ENCODE peak calls at places on chromosomes 7 and 10, in nine cellular contexts. One of them, this sample, is unnamed.

GRCh38 chr10:47406870-47407648 is 23.0 kb upstream of the ZNF488 start:
- DNase-seq in progenitor cell of endocrine pancreas: no peak
- DNase-seq in kidney: peak; percentile 64
- DNase-seq in upper lobe of left lung: no peak
- DNase-seq in esophagus squamous epithelium: no peak
- DNase-seq in GM10248: no peak
- DNase-seq in lower leg skin: no peak
- DNase-seq in Peyer's patch: no peak
- DNase-seq in fibroblast of pulmonary artery: peak; percentile 62
- DNase-seq in this sample: no peak

GRCh38 chr7:132098337-132098736 is 477.9 kb downstream of the PLXNA4 start:
- DNase-seq in progenitor cell of endocrine pancreas: no peak
- DNase-seq in lower leg skin: no peak
- DNase-seq in GM10248: no peak
- DNase-seq in Peyer's patch: no peak
- DNase-seq in kidney: no peak
- DNase-seq in upper lobe of left lung: no peak
- DNase-seq in fibroblast of pulmonary artery: no peak
- DNase-seq in esophagus squamous epithelium: no peak
- DNase-seq in this sample: no peak

GRCh38 chr10:78332013-78332412 is 298.4 kb downstream of the RPS24 start:
- DNase-seq in upper lobe of left lung: no peak
- DNase-seq in kidney: no peak
- DNase-seq in esophagus squamous epithelium: no peak
- DNase-seq in progenitor cell of endocrine pancreas: no peak
- DNase-seq in Peyer's patch: no peak
- DNase-seq in GM10248: no peak
- DNase-seq in fibroblast of pulmonary artery: no peak
- DNase-seq in lower leg skin: no peak
- DNase-seq in this sample: no peak

GRCh38 chr10:22824984-22825383 is 102.9 kb upstream of the ARMC3 start:
- DNase-seq in fibroblast of pulmonary artery: peak; percentile 44
- DNase-seq in GM10248: no peak
- DNase-seq in kidney: no peak
- DNase-seq in upper lobe of left lung: no peak
- DNase-seq in progenitor cell of endocrine pancreas: no peak
- DNase-seq in Peyer's patch: no peak
- DNase-seq in lower leg skin: no peak
- DNase-seq in esophagus squamous epithelium: no peak
- DNase-seq in this sample: no peak

GRCh38 chr7:155333346-155334234 is 35.9 kb downstream of the INSIG1 start:
- DNase-seq in fibroblast of pulmonary artery: no peak
- DNase-seq in Peyer's patch: no peak
- DNase-seq in kidney: no peak
- DNase-seq in lower leg skin: no peak
- DNase-seq in progenitor cell of endocrine pancreas: no peak
- DNase-seq in upper lobe of left lung: no peak
- DNase-seq in GM10248: no peak
- DNase-seq in esophagus squamous epithelium: no peak
- DNase-seq in this sample: no peak

GRCh38 chr7:109476409-109476808 is 906.7 kb downstream of the DNAJB9 start:
- DNase-seq in kidney: no peak
- DNase-seq in fibroblast of pulmonary artery: no peak
- DNase-seq in lower leg skin: no peak
- DNase-seq in upper lobe of left lung: no peak
- DNase-seq in Peyer's patch: no peak
- DNase-seq in GM10248: no peak
- DNase-seq in esophagus squamous epithelium: no peak
- DNase-seq in progenitor cell of endocrine pancreas: no peak
- DNase-seq in this sample: no peak

GRCh38 chr7:22900784-22901183 is 78.1 kb upstream of the TOMM7 start:
- DNase-seq in lower leg skin: no peak
- DNase-seq in GM10248: no peak
- DNase-seq in kidney: no peak
- DNase-seq in upper lobe of left lung: no peak
- DNase-seq in progenitor cell of endocrine pancreas: no peak
- DNase-seq in Peyer's patch: no peak
- DNase-seq in fibroblast of pulmonary artery: no peak
- DNase-seq in esophagus squamous epithelium: no peak
- DNase-seq in this sample: no peak

GRCh38 chr10:87991946-87992345 is 128.5 kb downstream of the PTEN start:
- DNase-seq in esophagus squamous epithelium: no peak
- DNase-seq in progenitor cell of endocrine pancreas: no peak
- DNase-seq in lower leg skin: no peak
- DNase-seq in fibroblast of pulmonary artery: peak; percentile 36
- DNase-seq in kidney: no peak
- DNase-seq in GM10248: no peak
- DNase-seq in Peyer's patch: no peak
- DNase-seq in upper lobe of left lung: peak; percentile 50
- DNase-seq in this sample: no peak

GRCh38 chr7:151272877-151273276 is 24.4 kb upstream of the SMARCD3 start:
- DNase-seq in upper lobe of left lung: peak; percentile 37
- DNase-seq in fibroblast of pulmonary artery: no peak
- DNase-seq in Peyer's patch: no peak
- DNase-seq in GM10248: no peak
- DNase-seq in esophagus squamous epithelium: no peak
- DNase-seq in progenitor cell of endocrine pancreas: no peak
- DNase-seq in kidney: no peak
- DNase-seq in lower leg skin: no peak
- DNase-seq in this sample: no peak

GRCh38 chr7:124033093-124033806 is 383 bp upstream of the TMEM229A start:
- DNase-seq in upper lobe of left lung: peak; percentile 84
- DNase-seq in fibroblast of pulmonary artery: peak; percentile 8
- DNase-seq in GM10248: peak; percentile 13
- DNase-seq in lower leg skin: no peak
- DNase-seq in kidney: peak; percentile 74
- DNase-seq in Peyer's patch: no peak
- DNase-seq in esophagus squamous epithelium: no peak
- DNase-seq in progenitor cell of endocrine pancreas: peak; percentile 29
- DNase-seq in this sample: peak; percentile 59

GRCh38 chr7:55065511-55066229 is 46.9 kb downstream of the EGFR start:
- DNase-seq in esophagus squamous epithelium: no peak
- DNase-seq in Peyer's patch: no peak
- DNase-seq in kidney: no peak
- DNase-seq in upper lobe of left lung: no peak
- DNase-seq in lower leg skin: no peak
- DNase-seq in GM10248: no peak
- DNase-seq in fibroblast of pulmonary artery: peak; percentile 90
- DNase-seq in progenitor cell of endocrine pancreas: no peak
- DNase-seq in this sample: no peak
- TF ChIP-seq CTCF in esophagus squamous epithelium: no peak
- TF ChIP-seq CTCF in Peyer's patch: no peak
- TF ChIP-seq CTCF in kidney: no peak
- TF ChIP-seq CTCF in upper lobe of left lung: no peak
- TF ChIP-seq CTCF in lower leg skin: no peak
- TF ChIP-seq CTCF in GM10248: no peak
- TF ChIP-seq CTCF in fibroblast of pulmonary artery: peak; percentile 29
- TF ChIP-seq CTCF in progenitor cell of endocrine pancreas: no peak
- TF ChIP-seq CTCF in this sample: no peak

GRCh38 chr7:46127805-46128204 is 206.7 kb upstream of the IGFBP3 start:
- DNase-seq in fibroblast of pulmonary artery: no peak
- DNase-seq in esophagus squamous epithelium: no peak
- DNase-seq in lower leg skin: no peak
- DNase-seq in Peyer's patch: no peak
- DNase-seq in progenitor cell of endocrine pancreas: no peak
- DNase-seq in kidney: no peak
- DNase-seq in upper lobe of left lung: no peak
- DNase-seq in GM10248: no peak
- DNase-seq in this sample: no peak
- TF ChIP-seq CTCF in fibroblast of pulmonary artery: no peak
- TF ChIP-seq CTCF in esophagus squamous epithelium: no peak
- TF ChIP-seq CTCF in lower leg skin: no peak
- TF ChIP-seq CTCF in Peyer's patch: no peak
- TF ChIP-seq CTCF in progenitor cell of endocrine pancreas: no peak
- TF ChIP-seq CTCF in kidney: no peak
- TF ChIP-seq CTCF in upper lobe of left lung: no peak
- TF ChIP-seq CTCF in GM10248: no peak
- TF ChIP-seq CTCF in this sample: no peak

DNA sequence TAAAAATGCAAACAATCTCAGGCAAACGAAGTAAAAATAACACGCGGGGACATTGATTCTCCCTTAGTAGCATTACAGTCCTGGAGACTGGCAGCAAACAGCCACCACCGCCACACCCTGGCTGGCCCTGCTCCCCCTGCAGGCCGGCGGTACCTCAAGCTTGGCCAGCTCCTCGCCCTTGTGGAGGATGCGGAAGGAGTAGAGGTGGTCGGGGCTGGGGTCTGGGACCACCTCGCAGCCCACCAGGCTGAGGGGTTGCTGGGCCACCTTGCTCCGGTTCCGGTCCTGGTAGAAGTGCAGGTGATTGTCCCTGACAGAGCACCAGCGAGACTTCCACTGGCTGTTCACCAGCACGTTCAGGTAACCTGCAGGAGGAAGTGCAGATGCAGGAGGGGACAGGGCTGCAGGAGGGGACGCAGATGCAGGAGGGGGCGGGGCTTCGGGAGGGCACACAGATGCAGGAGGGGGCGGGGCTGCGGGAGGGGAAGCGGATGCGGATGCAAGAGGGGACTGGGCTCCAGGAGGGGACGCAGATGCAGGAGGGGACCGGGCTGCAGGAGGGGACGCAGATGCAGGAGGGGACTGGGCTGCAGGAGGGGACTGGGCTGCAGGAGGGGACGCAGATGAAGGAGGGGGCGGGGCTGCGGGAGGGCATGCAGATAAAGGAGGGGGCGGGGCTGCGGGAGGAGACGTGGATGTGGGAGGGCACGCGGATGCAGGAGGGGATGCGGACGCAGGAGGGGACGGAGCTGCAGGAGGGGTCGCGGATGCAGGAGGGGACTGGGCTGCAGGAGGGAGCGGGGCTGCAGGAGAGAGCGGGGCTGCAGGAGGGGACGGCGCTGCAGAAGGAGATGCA is 65.7 kb downstream of the VWA2 start:
- DNase-seq in GM10248: peak; percentile 62
- DNase-seq in progenitor cell of endocrine pancreas: peak; percentile 59
- DNase-seq in kidney: peak; percentile 86
- DNase-seq in Peyer's patch: peak; percentile 96
- DNase-seq in fibroblast of pulmonary artery: no peak
- DNase-seq in lower leg skin: no peak
- DNase-seq in esophagus squamous epithelium: peak; percentile 17
- DNase-seq in upper lobe of left lung: peak; percentile 86
- DNase-seq in this sample: no peak
- TF ChIP-seq CTCF in GM10248: peak; percentile 72
- TF ChIP-seq CTCF in progenitor cell of endocrine pancreas: peak; percentile 65
- TF ChIP-seq CTCF in kidney: peak; percentile 41
- TF ChIP-seq CTCF in Peyer's patch: peak; percentile 59
- TF ChIP-seq CTCF in fibroblast of pulmonary artery: peak; percentile 56
- TF ChIP-seq CTCF in lower leg skin: no peak
- TF ChIP-seq CTCF in esophagus squamous epithelium: no peak
- TF ChIP-seq CTCF in upper lobe of left lung: peak; percentile 58
- TF ChIP-seq CTCF in this sample: no peak

GRCh38 chr7:157519798-157520244 is 183.0 kb downstream of the DNAJB6 start:
- DNase-seq in GM10248: no peak
- DNase-seq in esophagus squamous epithelium: no peak
- DNase-seq in fibroblast of pulmonary artery: no peak
- DNase-seq in progenitor cell of endocrine pancreas: peak; percentile 3
- DNase-seq in kidney: no peak
- DNase-seq in lower leg skin: no peak
- DNase-seq in Peyer's patch: no peak
- DNase-seq in upper lobe of left lung: peak; percentile 46
- DNase-seq in this sample: no peak
- TF ChIP-seq CTCF in GM10248: no peak
- TF ChIP-seq CTCF in esophagus squamous epithelium: no peak
- TF ChIP-seq CTCF in fibroblast of pulmonary artery: no peak
- TF ChIP-seq CTCF in progenitor cell of endocrine pancreas: no peak
- TF ChIP-seq CTCF in kidney: no peak
- TF ChIP-seq CTCF in lower leg skin: no peak
- TF ChIP-seq CTCF in Peyer's patch: no peak
- TF ChIP-seq CTCF in upper lobe of left lung: no peak
- TF ChIP-seq CTCF in this sample: no peak

DNA sequence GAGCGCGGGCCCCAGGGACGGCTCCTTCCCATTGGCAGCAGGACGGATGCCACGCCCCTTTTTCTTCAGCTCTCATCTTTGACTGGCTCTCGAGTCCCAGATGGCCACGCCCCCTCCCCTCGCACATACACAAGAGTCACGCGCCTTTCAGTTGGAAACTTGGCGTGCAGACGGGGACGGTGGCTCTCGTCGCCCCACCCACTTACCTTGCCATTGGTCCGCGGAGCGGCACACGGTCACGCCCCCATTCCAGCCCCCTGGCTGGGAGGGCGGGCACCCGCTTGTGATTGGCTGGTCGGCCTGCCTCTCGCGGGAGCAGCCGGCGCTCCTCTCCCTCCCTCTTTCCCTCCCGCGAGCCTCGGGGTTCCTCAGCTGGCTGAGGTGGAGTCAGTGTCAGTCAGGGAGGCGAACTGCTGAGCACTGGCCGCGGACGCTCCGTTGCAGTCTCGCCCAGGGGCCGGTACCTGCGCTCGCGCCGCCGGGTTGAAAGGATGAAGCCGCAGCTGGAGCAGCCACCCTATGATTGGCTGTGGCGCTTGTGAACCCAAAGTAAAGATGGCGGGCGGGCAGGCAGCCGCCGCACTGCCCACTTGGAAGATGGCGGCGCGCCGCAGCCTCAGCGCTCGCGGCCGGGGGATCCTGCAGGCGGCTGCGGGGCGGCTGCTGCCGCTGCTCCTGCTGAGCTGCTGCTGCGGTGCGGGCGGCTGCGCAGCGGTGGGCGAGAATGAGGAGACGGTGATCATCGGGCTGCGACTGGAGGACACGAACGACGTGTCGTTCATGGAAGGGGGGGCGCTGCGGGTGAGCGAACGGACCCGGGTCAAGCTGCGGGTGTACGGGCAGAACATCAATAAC is at the start of gene CNNM2:
- DNase-seq in kidney: peak; percentile 100
- DNase-seq in lower leg skin: peak; percentile 100
- DNase-seq in progenitor cell of endocrine pancreas: peak; percentile 98
- DNase-seq in Peyer's patch: peak; percentile 100
- DNase-seq in esophagus squamous epithelium: peak; percentile 100
- DNase-seq in upper lobe of left lung: peak; percentile 99
- DNase-seq in fibroblast of pulmonary artery: peak; percentile 100
- DNase-seq in GM10248: peak; percentile 98
- DNase-seq in this sample: peak; percentile 99
- TF ChIP-seq CTCF in kidney: no peak
- TF ChIP-seq CTCF in lower leg skin: no peak
- TF ChIP-seq CTCF in progenitor cell of endocrine pancreas: peak; percentile 16
- TF ChIP-seq CTCF in Peyer's patch: no peak
- TF ChIP-seq CTCF in esophagus squamous epithelium: no peak
- TF ChIP-seq CTCF in upper lobe of left lung: peak; percentile 8
- TF ChIP-seq CTCF in fibroblast of pulmonary artery: no peak
- TF ChIP-seq CTCF in GM10248: no peak
- TF ChIP-seq CTCF in this sample: no peak

GRCh38 chr7:73578342-73579124 is at the start of gene TBL2:
- DNase-seq in GM10248: peak; percentile 99
- DNase-seq in Peyer's patch: peak; percentile 100
- DNase-seq in progenitor cell of endocrine pancreas: peak; percentile 99
- DNase-seq in lower leg skin: peak; percentile 98
- DNase-seq in esophagus squamous epithelium: peak; percentile 99
- DNase-seq in upper lobe of left lung: peak; percentile 99
- DNase-seq in fibroblast of pulmonary artery: peak; percentile 99
- DNase-seq in kidney: peak; percentile 100
- DNase-seq in this sample: peak; percentile 98
- TF ChIP-seq CTCF in GM10248: peak; percentile 20
- TF ChIP-seq CTCF in Peyer's patch: no peak
- TF ChIP-seq CTCF in progenitor cell of endocrine pancreas: no peak
- TF ChIP-seq CTCF in lower leg skin: no peak
- TF ChIP-seq CTCF in esophagus squamous epithelium: peak; percentile 4
- TF ChIP-seq CTCF in upper lobe of left lung: no peak
- TF ChIP-seq CTCF in fibroblast of pulmonary artery: peak; percentile 17
- TF ChIP-seq CTCF in kidney: peak; percentile 13
- TF ChIP-seq CTCF in this sample: no peak

This sample was measured in mesothelial cell of epicardium.